ENCODE peak calls at places on chromosomes 4 and X, in four cellular contexts. J is A549, B is IMR-90, S is K562. E is an unnamed sample.

GRCh38 chrX:129646721-129647587 is 7.8 kb downstream of the APLN start:
- DNase-seq in J (no peak), B (no peak), S (no peak), E (no peak)

GRCh38 chr4:43399726-43400125 is 507.2 kb downstream of the GRXCR1 start:
- DNase-seq in J (no peak), B (no peak), S (no peak), E (no peak)

GRCh38 chr4:156686120-156686519 is 285.5 kb downstream of the PDGFC start:
- DNase-seq in J (no peak), B (peak), S (no peak), E (no peak)

GRCh38 chr4:164997324-164997723 is 19.9 kb upstream of the TRIM61 start:
- DNase-seq in J (peak), B (no peak), S (no peak), E (no peak)

GRCh38 chrX:136626237-136626636 is 21.7 kb upstream of the CD40LG start:
- DNase-seq in J (no peak), B (no peak), S (no peak), E (peak)

GRCh38 chr4:77859256-77859655 is 3.4 kb upstream of the MRPL1 start:
- DNase-seq in J (no peak), B (no peak), S (no peak), E (no peak)

GRCh38 chr4:25439913-25440477 is 62.9 kb downstream of the ANAPC4 start:
- DNase-seq in J (peak), B (peak), S (peak), E (peak)

GRCh38 chr4:168656055-168656660 is 159.3 kb downstream of the PALLD start:
- DNase-seq in J (no peak), B (peak), S (no peak), E (no peak)

GRCh38 chr4:108519208-108519833 is 101.1 kb upstream of the RPL34 start:
- DNase-seq in J (no peak), B (no peak), S (no peak), E (no peak)

GRCh38 chrX:43881410-43882293 is 598 bp downstream of the MAOB start:
- DNase-seq in J (no peak), B (no peak), S (no peak), E (no peak)

DNA sequence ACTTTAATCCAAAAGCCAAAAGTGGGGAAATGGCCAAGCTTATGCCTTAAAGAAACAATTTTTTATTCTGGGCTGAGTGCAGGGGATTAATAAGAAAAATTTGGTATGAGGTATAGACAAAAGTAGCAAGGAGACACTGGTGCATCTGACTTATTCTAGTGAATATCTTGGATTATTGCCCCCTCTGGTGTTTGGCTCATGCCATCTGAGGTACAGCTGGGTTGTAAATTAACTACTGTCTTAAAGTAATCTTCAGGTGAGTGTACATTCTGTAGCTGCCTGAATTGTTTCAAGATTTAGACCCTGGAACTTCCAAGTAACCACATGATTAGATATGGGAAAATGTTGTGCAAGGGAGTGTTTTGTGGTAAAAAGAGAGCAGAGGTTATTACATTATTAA is 988.7 kb downstream of the FAM133A start:
- DNase-seq in J (no peak), B (no peak), S (no peak), E (no peak)
- TF ChIP-seq CTCF in J (no peak), B (no peak), S (no peak), E (no peak)

GRCh38 chr4:142960867-142961644 is 115.0 kb upstream of the INPP4B start:
- DNase-seq in J (no peak), B (no peak), S (no peak), E (no peak)

GRCh38 chr4:142961866-142962265 is 115.8 kb upstream of the INPP4B start:
- DNase-seq in J (no peak), B (no peak), S (no peak), E (no peak)

GRCh38 chr4:142960134-142960533 is 114.0 kb upstream of the INPP4B start:
- DNase-seq in J (no peak), B (no peak), S (no peak), E (no peak)

GRCh38 chr4:142955501-142955900 is 109.4 kb upstream of the INPP4B start:
- DNase-seq in J (no peak), B (no peak), S (no peak), E (no peak)

DNA sequence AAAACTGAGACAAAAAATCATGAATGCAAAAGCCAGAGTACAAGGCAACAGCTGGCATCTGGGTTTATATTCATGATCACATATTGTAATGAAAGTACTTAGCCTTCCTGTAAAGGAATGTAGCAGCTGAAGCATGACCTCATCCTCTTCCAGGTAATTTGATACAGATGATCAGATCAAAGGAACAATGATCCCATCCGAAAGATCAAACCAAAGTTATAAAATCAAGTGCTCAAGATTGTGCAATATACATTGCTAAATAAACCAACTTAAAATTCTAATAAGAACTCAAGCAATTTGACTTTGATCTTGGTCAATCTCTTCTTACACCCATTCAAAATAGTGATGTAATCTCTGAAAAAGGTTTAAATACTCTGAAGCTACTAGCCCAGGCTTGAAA is 113.1 kb upstream of the INPP4B start:
- DNase-seq in J (no peak), B (no peak), S (no peak), E (no peak)
- TF ChIP-seq ELK1 in J (no peak), B (no peak), S (no peak), E (no peak)

DNA sequence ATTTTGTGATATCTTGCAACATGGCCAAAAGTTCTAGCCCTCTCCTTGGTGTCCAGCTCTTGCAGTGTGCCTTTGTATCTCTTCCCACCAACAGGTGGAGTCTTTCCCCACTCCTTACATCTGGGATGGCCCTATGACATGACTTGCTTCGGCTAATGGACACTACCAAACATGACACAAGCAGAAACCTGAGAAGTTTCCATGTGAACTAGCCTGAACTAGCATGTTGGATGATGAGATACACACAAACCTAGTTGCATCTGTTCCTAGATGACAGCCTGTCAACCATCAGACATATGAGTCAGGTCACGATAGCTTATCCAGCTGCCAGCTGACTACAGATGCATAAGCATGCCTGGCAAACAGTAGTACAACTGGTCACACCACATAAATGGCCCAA is 207.5 kb upstream of the FTHL17 start:
- DNase-seq in J (peak), B (peak), S (no peak), E (no peak)
- TF ChIP-seq CTCF in J (no peak), B (peak), S (no peak), E (no peak)

DNA sequence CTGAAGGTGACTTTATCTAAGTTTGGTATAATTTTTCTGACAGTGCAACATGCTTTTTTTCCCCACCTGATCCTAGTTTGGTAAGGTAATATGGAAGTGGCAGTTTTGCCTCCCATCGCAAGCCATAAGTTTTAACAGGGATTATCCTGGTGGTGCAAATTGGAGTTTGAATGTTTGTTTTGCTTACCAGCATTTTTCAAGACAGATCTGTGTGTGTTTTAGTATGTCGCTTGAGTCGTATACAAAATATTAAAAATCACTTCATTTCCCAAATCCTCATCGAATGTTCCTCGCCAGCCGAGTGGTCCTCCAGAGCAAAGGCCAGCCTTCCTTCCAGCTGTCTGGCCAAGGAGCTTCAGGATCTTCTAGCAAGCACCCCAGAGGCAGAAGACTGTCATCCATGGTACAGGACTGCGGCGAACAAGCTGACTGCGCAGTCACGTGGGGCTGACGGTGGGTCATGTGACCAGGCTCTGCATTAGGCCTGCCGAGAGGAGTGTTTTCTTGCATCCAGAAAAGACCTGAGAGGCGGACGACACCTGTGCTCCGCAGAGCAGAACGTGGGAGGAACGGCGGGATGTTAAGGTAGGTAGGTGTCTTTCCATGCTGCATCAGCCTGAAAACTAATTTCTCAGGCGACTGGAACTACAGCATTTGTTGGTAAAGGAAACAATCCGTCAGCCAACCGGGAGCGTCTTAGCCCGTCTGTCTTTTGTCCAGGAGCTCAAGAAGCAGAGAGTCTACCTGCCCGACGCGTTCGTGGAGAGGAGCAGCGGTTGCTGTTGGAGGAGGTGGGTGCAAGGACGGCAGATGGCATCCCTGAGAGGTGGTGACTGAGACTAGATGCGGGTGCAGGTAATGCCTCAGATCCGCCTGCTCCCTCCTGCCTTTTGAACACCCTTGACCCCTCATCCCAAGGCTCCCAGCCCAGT is at the start of gene GPRASP3:
- DNase-seq in J (peak), B (peak), S (peak), E (no peak)
- TF ChIP-seq ELK1 in J (no peak), B (no peak), S (no peak), E (no peak)

GRCh38 chrX:1657367-1658082 is 42.7 kb downstream of the ASMT start:
- DNase-seq in J (peak), B (no peak), S (no peak), E (peak)
- TF ChIP-seq CTCF in J (no peak), B (no peak), S (no peak), E (no peak)

GRCh38 chrX:18761750-18762149 is 54.3 kb downstream of the PPEF1 start:
- DNase-seq in J (no peak), B (no peak), S (no peak), E (no peak)
- TF ChIP-seq ELK1 in J (no peak), B (no peak), S (no peak), E (no peak)

GRCh38 chr4:113641025-113641431 is 120.5 kb downstream of the CAMK2D start:
- DNase-seq in J (peak), B (no peak), S (no peak), E (peak)
- TF ChIP-seq CTCF in J (no peak), B (no peak), S (no peak), E (no peak)

GRCh38 chr4:183632689-183633088 is 26.3 kb downstream of the RWDD4 start:
- DNase-seq in J (no peak), B (no peak), S (no peak), E (no peak)
- TF ChIP-seq ELK1 in J (no peak), B (no peak), S (no peak), E (no peak)

GRCh38 chr4:48944659-48945290 is 38.2 kb upstream of the OCIAD2 start:
- DNase-seq in J (peak), B (no peak), S (peak), E (no peak)
- TF ChIP-seq CTCF in J (peak), B (no peak), S (peak), E (peak)

GRCh38 chr4:16123356-16124084 is 39.7 kb upstream of the PROM1 start:
- DNase-seq in J (no peak), B (no peak), S (no peak), E (no peak)

GRCh38 chr4:16122784-16123183 is 39.0 kb upstream of the PROM1 start:
- DNase-seq in J (no peak), B (no peak), S (no peak), E (no peak)

GRCh38 chr4:16126714-16127113 is 42.9 kb upstream of the PROM1 start:
- DNase-seq in J (no peak), B (no peak), S (no peak), E (no peak)

GRCh38 chr4:16124232-16124631 is 40.4 kb upstream of the PROM1 start:
- DNase-seq in J (no peak), B (no peak), S (no peak), E (no peak)

GRCh38 chr4:16125571-16126445 is 42.0 kb upstream of the PROM1 start:
- DNase-seq in J (no peak), B (no peak), S (no peak), E (no peak)
- TF ChIP-seq ELK1 in J (no peak), B (no peak), S (no peak), E (no peak)